ENCODE peak calls at places on chromosomes 7 and 10, in six cellular contexts. Y, Z, B, N, H and S are unnamed samples.

GRCh38 chr7:118352854-118353453 is 128.4 kb downstream of the ANKRD7 start:
- DNase-seq in Y (no peak), Z (no peak), B (no peak), N (peak), H (no peak), S (no peak)

GRCh38 chr7:33399528-33400213 is 270.3 kb downstream of the BBS9 start:
- DNase-seq in Y (no peak), Z (no peak), B (no peak), N (no peak), H (no peak), S (no peak)

GRCh38 chr7:147711429-147711828 is 879.1 kb upstream of the C7orf33 start:
- DNase-seq in Y (no peak), Z (no peak), B (no peak), N (no peak), H (no peak), S (no peak)

GRCh38 chr7:120997902-120998301 is 9.4 kb downstream of the CPED1 start:
- DNase-seq in Y (no peak), Z (no peak), B (no peak), N (no peak), H (peak), S (no peak)

GRCh38 chr10:5575482-5576153 is 50.9 kb downstream of the CALML3 start:
- DNase-seq in Y (peak), Z (no peak), B (no peak), N (no peak), H (peak), S (no peak)

GRCh38 chr10:28983799-28984198 is 305.1 kb upstream of the LYZL1 start:
- DNase-seq in Y (no peak), Z (no peak), B (no peak), N (no peak), H (no peak), S (no peak)

GRCh38 chr10:69549959-69550358 is 23.3 kb downstream of the NEUROG3 start:
- DNase-seq in Y (no peak), Z (no peak), B (no peak), N (no peak), H (no peak), S (no peak)

GRCh38 chr7:90408142-90408541 is 4.9 kb downstream of the CLDN12 start:
- DNase-seq in Y (no peak), Z (no peak), B (no peak), N (no peak), H (no peak), S (no peak)

GRCh38 chr10:73581912-73582311 is 9.2 kb downstream of the USP54 start:
- DNase-seq in Y (no peak), Z (no peak), B (no peak), N (no peak), H (no peak), S (no peak)

GRCh38 chr10:34337917-34338316 is 477.2 kb downstream of the PARD3 start:
- DNase-seq in Y (no peak), Z (no peak), B (peak), N (no peak), H (no peak), S (no peak)

GRCh38 chr10:129609551-129609950 is 142.5 kb downstream of the MGMT start:
- DNase-seq in Y (no peak), Z (no peak), B (no peak), N (no peak), H (no peak), S (no peak)

GRCh38 chr7:93910076-93910994 is 4.0 kb downstream of the GNGT1 start:
- DNase-seq in Y (no peak), Z (no peak), B (peak), N (no peak), H (peak), S (no peak)

GRCh38 chr7:64559206-64559605 is 3.7 kb downstream of the ZNF680 start:
- DNase-seq in Y (no peak), Z (no peak), B (peak), N (no peak), H (no peak), S (no peak)

GRCh38 chr7:129343099-129343700 is 91.0 kb upstream of the STRIP2 start:
- DNase-seq in Y (no peak), Z (no peak), B (peak), N (peak), H (no peak), S (no peak)

GRCh38 chr10:37856881-37857286 is 526 bp downstream of the ZNF248 start:
- DNase-seq in Y (peak), Z (no peak), B (no peak), N (no peak), H (peak), S (no peak)

GRCh38 chr7:25353744-25354143 is 125.5 kb upstream of the NPVF start:
- DNase-seq in Y (no peak), Z (no peak), B (no peak), N (no peak), H (no peak), S (no peak)

GRCh38 chr10:24784923-24785322 is 61.2 kb upstream of the ARHGAP21 start:
- DNase-seq in Y (no peak), Z (no peak), B (no peak), N (no peak), H (no peak), S (no peak)

GRCh38 chr10:12980080-12980656 is 21.3 kb downstream of the CCDC3 start:
- DNase-seq in Y (no peak), Z (no peak), B (no peak), N (no peak), H (no peak), S (no peak)

GRCh38 chr10:101050206-101051069 is 11.4 kb upstream of the KAZALD1 start:
- DNase-seq in Y (peak), Z (peak), B (peak), N (no peak), H (peak), S (peak)

GRCh38 chr10:34711500-34711899 is 103.6 kb downstream of the PARD3 start:
- DNase-seq in Y (no peak), Z (no peak), B (no peak), N (no peak), H (no peak), S (no peak)

GRCh38 chr10:2791774-2792443 is 275.4 kb upstream of the PFKP start:
- DNase-seq in Y (no peak), Z (no peak), B (no peak), N (no peak), H (no peak), S (no peak)

GRCh38 chr7:20793258-20793657 is 6.6 kb upstream of the SP8 start:
- DNase-seq in Y (no peak), Z (no peak), B (no peak), N (no peak), H (no peak), S (no peak)

GRCh38 chr10:29807407-29807806 is 172.6 kb upstream of the SVIL start:
- DNase-seq in Y (no peak), Z (no peak), B (peak), N (no peak), H (no peak), S (no peak)

GRCh38 chr7:27917119-27917518 is 177.2 kb downstream of the TAX1BP1 start:
- DNase-seq in Y (no peak), Z (no peak), B (no peak), N (no peak), H (no peak), S (no peak)

GRCh38 chr10:76082956-76083355 is 651.5 kb downstream of the LRMDA start:
- DNase-seq in Y (no peak), Z (peak), B (no peak), N (peak), H (no peak), S (no peak)

GRCh38 chr7:159049266-159050025 is 95.2 kb downstream of the VIPR2 start:
- DNase-seq in Y (peak), Z (peak), B (no peak), N (no peak), H (peak), S (no peak)
- H3K27ac ChIP-seq in Y (no peak), Z (no peak), B (no peak), N (no peak), H (no peak), S (no peak)

GRCh38 chr7:55554055-55554454 is 18.2 kb downstream of the VOPP1 start:
- DNase-seq in Y (no peak), Z (no peak), B (peak), N (no peak), H (no peak), S (no peak)

GRCh38 chr7:55550010-55550409 is 22.3 kb downstream of the VOPP1 start:
- DNase-seq in Y (no peak), Z (no peak), B (peak), N (peak), H (no peak), S (peak)

GRCh38 chr7:55550838-55551537 is 21.3 kb downstream of the VOPP1 start:
- DNase-seq in Y (no peak), Z (no peak), B (no peak), N (no peak), H (no peak), S (no peak)

GRCh38 chr7:55553087-55553345 is 19.3 kb downstream of the VOPP1 start:
- DNase-seq in Y (no peak), Z (no peak), B (no peak), N (no peak), H (no peak), S (no peak)

GRCh38 chr7:55552320-55553086 is 19.8 kb downstream of the VOPP1 start:
- DNase-seq in Y (no peak), Z (no peak), B (peak), N (no peak), H (no peak), S (no peak)
- TF ChIP-seq POLR2A in Y (no peak), Z (no peak), B (no peak), N (no peak), H (no peak), S (no peak)

GRCh38 chr10:78292987-78293865 is 259.6 kb downstream of the RPS24 start:
- DNase-seq in Y (peak), Z (no peak), B (no peak), N (no peak), H (no peak), S (no peak)
- H3K27ac ChIP-seq in Y (no peak), Z (no peak), B (no peak), N (no peak), H (peak), S (no peak)

DNA sequence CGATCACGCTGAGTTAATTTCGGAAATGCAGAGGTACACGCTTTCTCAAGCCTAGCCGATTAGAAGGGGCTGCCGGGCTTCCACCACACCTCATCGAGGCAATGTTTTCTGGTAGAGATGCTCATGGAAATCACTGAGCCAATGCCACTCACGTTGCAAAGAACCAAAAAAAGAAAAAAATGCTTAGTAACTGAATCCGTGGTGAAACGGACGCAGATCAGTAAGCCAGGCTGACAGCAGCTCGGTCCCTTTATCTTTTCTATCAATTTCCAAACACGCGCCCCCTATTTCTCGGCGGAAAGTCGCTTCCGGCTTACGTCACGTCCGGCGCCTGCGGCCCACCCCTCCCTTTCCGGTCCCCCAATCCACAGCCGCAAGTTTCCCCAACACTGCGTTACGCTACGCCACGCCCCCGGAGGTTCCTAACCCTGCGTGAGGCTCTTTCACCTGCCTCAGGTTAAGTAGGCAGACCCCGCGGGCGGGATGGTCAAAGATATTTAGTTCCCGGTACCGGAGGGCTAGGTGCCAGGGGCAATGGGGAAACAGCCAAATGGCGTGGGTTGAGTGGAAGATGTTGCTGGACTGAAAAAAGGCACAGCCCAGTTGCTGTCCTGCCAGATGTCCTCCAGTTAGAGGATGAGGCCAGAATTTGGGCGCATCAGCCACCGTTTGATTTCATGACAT is at the start of gene NSUN6:
- DNase-seq in Y (peak), Z (peak), B (peak), N (peak), H (peak), S (peak)
- TF ChIP-seq POLR2A in Y (peak), Z (no peak), B (peak), N (no peak), H (peak), S (peak)